ENCODE peak calls at places on chromosomes 7 and 10, in ten cellular contexts. One of them, this sample, is unnamed.

GRCh38 chr7:66330961-66331360 is 125.8 kb downstream of the TPST1 start:
- DNase-seq in AG20443: no peak
- DNase-seq in renal cortical epithelial cell: no peak
- DNase-seq in activated naive CD8-positive, alpha-beta T cell treated with anti-CD3 and anti-CD28 coated beads for 36 hours: no peak
- DNase-seq in HepG2: no peak
- DNase-seq in hypothalamus: no peak
- DNase-seq in heart left ventricle: peak
- DNase-seq in stimulated activated CD8-positive, alpha-beta memory T cell treated with anti-CD3 and anti-CD28 coated beads, Interleukin-7, amount 100 ng/mL, for 1 hour: no peak
- DNase-seq in EL: no peak
- DNase-seq in amniotic epithelial cell: peak
- DNase-seq in this sample: no peak

GRCh38 chr7:27168265-27168947 is 3.1 kb upstream of the HOXA9 start:
- DNase-seq in AG20443: peak
- DNase-seq in renal cortical epithelial cell: no peak
- DNase-seq in activated naive CD8-positive, alpha-beta T cell treated with anti-CD3 and anti-CD28 coated beads for 36 hours: no peak
- DNase-seq in HepG2: no peak
- DNase-seq in hypothalamus: no peak
- DNase-seq in heart left ventricle: no peak
- DNase-seq in stimulated activated CD8-positive, alpha-beta memory T cell treated with anti-CD3 and anti-CD28 coated beads, Interleukin-7, amount 100 ng/mL, for 1 hour: no peak
- DNase-seq in EL: peak
- DNase-seq in amniotic epithelial cell: no peak
- DNase-seq in this sample: no peak

GRCh38 chr10:105253843-105254242 is 612.8 kb downstream of the SORCS3 start:
- DNase-seq in AG20443: no peak
- DNase-seq in renal cortical epithelial cell: no peak
- DNase-seq in activated naive CD8-positive, alpha-beta T cell treated with anti-CD3 and anti-CD28 coated beads for 36 hours: no peak
- DNase-seq in HepG2: no peak
- DNase-seq in hypothalamus: no peak
- DNase-seq in heart left ventricle: no peak
- DNase-seq in stimulated activated CD8-positive, alpha-beta memory T cell treated with anti-CD3 and anti-CD28 coated beads, Interleukin-7, amount 100 ng/mL, for 1 hour: no peak
- DNase-seq in EL: no peak
- DNase-seq in amniotic epithelial cell: no peak
- DNase-seq in this sample: no peak

GRCh38 chr7:123533929-123534382 is 439 bp downstream of the IQUB start:
- DNase-seq in AG20443: no peak
- DNase-seq in renal cortical epithelial cell: no peak
- DNase-seq in activated naive CD8-positive, alpha-beta T cell treated with anti-CD3 and anti-CD28 coated beads for 36 hours: no peak
- DNase-seq in HepG2: no peak
- DNase-seq in hypothalamus: no peak
- DNase-seq in heart left ventricle: no peak
- DNase-seq in stimulated activated CD8-positive, alpha-beta memory T cell treated with anti-CD3 and anti-CD28 coated beads, Interleukin-7, amount 100 ng/mL, for 1 hour: no peak
- DNase-seq in EL: no peak
- DNase-seq in amniotic epithelial cell: no peak
- DNase-seq in this sample: no peak

GRCh38 chr10:111126073-111126472 is 49.2 kb downstream of the ADRA2A start:
- DNase-seq in AG20443: peak
- DNase-seq in renal cortical epithelial cell: peak
- DNase-seq in activated naive CD8-positive, alpha-beta T cell treated with anti-CD3 and anti-CD28 coated beads for 36 hours: no peak
- DNase-seq in HepG2: no peak
- DNase-seq in hypothalamus: no peak
- DNase-seq in heart left ventricle: no peak
- DNase-seq in stimulated activated CD8-positive, alpha-beta memory T cell treated with anti-CD3 and anti-CD28 coated beads, Interleukin-7, amount 100 ng/mL, for 1 hour: no peak
- DNase-seq in EL: peak
- DNase-seq in amniotic epithelial cell: peak
- DNase-seq in this sample: no peak

GRCh38 chr10:125141860-125142484 is 18.4 kb downstream of the CTBP2 start:
- DNase-seq in AG20443: no peak
- DNase-seq in renal cortical epithelial cell: no peak
- DNase-seq in activated naive CD8-positive, alpha-beta T cell treated with anti-CD3 and anti-CD28 coated beads for 36 hours: no peak
- DNase-seq in HepG2: no peak
- DNase-seq in hypothalamus: no peak
- DNase-seq in heart left ventricle: no peak
- DNase-seq in stimulated activated CD8-positive, alpha-beta memory T cell treated with anti-CD3 and anti-CD28 coated beads, Interleukin-7, amount 100 ng/mL, for 1 hour: no peak
- DNase-seq in EL: no peak
- DNase-seq in amniotic epithelial cell: no peak
- DNase-seq in this sample: no peak

GRCh38 chr10:5504146-5505072 is 5.0 kb upstream of the CALML5 start:
- DNase-seq in AG20443: no peak
- DNase-seq in renal cortical epithelial cell: no peak
- DNase-seq in activated naive CD8-positive, alpha-beta T cell treated with anti-CD3 and anti-CD28 coated beads for 36 hours: no peak
- DNase-seq in HepG2: no peak
- DNase-seq in hypothalamus: no peak
- DNase-seq in heart left ventricle: no peak
- DNase-seq in stimulated activated CD8-positive, alpha-beta memory T cell treated with anti-CD3 and anti-CD28 coated beads, Interleukin-7, amount 100 ng/mL, for 1 hour: no peak
- DNase-seq in EL: no peak
- DNase-seq in amniotic epithelial cell: no peak
- DNase-seq in this sample: no peak

GRCh38 chr7:100544949-100545635 is 6.1 kb downstream of the AGFG2 start:
- DNase-seq in AG20443: no peak
- DNase-seq in renal cortical epithelial cell: no peak
- DNase-seq in activated naive CD8-positive, alpha-beta T cell treated with anti-CD3 and anti-CD28 coated beads for 36 hours: no peak
- DNase-seq in HepG2: peak
- DNase-seq in hypothalamus: no peak
- DNase-seq in heart left ventricle: no peak
- DNase-seq in stimulated activated CD8-positive, alpha-beta memory T cell treated with anti-CD3 and anti-CD28 coated beads, Interleukin-7, amount 100 ng/mL, for 1 hour: no peak
- DNase-seq in EL: no peak
- DNase-seq in amniotic epithelial cell: peak
- DNase-seq in this sample: no peak

GRCh38 chr7:47253650-47254080 is 328.2 kb downstream of the TNS3 start:
- DNase-seq in AG20443: peak
- DNase-seq in renal cortical epithelial cell: peak
- DNase-seq in activated naive CD8-positive, alpha-beta T cell treated with anti-CD3 and anti-CD28 coated beads for 36 hours: no peak
- DNase-seq in HepG2: no peak
- DNase-seq in hypothalamus: no peak
- DNase-seq in heart left ventricle: peak
- DNase-seq in stimulated activated CD8-positive, alpha-beta memory T cell treated with anti-CD3 and anti-CD28 coated beads, Interleukin-7, amount 100 ng/mL, for 1 hour: no peak
- DNase-seq in EL: peak
- DNase-seq in amniotic epithelial cell: peak
- DNase-seq in this sample: peak

GRCh38 chr10:5905854-5906507 is 15.9 kb downstream of the FBH1 start:
- DNase-seq in AG20443: no peak
- DNase-seq in renal cortical epithelial cell: no peak
- DNase-seq in activated naive CD8-positive, alpha-beta T cell treated with anti-CD3 and anti-CD28 coated beads for 36 hours: no peak
- DNase-seq in HepG2: no peak
- DNase-seq in hypothalamus: no peak
- DNase-seq in heart left ventricle: peak
- DNase-seq in stimulated activated CD8-positive, alpha-beta memory T cell treated with anti-CD3 and anti-CD28 coated beads, Interleukin-7, amount 100 ng/mL, for 1 hour: no peak
- DNase-seq in EL: no peak
- DNase-seq in amniotic epithelial cell: no peak
- DNase-seq in this sample: no peak

GRCh38 chr10:125523347-125523746 is 159.6 kb downstream of the TEX36 start:
- DNase-seq in AG20443: no peak
- DNase-seq in renal cortical epithelial cell: no peak
- DNase-seq in activated naive CD8-positive, alpha-beta T cell treated with anti-CD3 and anti-CD28 coated beads for 36 hours: no peak
- DNase-seq in HepG2: no peak
- DNase-seq in hypothalamus: no peak
- DNase-seq in heart left ventricle: no peak
- DNase-seq in stimulated activated CD8-positive, alpha-beta memory T cell treated with anti-CD3 and anti-CD28 coated beads, Interleukin-7, amount 100 ng/mL, for 1 hour: no peak
- DNase-seq in EL: no peak
- DNase-seq in amniotic epithelial cell: no peak
- DNase-seq in this sample: no peak

GRCh38 chr7:135661311-135662122 is 797 bp upstream of the STMP1 start:
- DNase-seq in AG20443: no peak
- DNase-seq in renal cortical epithelial cell: no peak
- DNase-seq in activated naive CD8-positive, alpha-beta T cell treated with anti-CD3 and anti-CD28 coated beads for 36 hours: no peak
- DNase-seq in HepG2: peak
- DNase-seq in hypothalamus: no peak
- DNase-seq in heart left ventricle: no peak
- DNase-seq in stimulated activated CD8-positive, alpha-beta memory T cell treated with anti-CD3 and anti-CD28 coated beads, Interleukin-7, amount 100 ng/mL, for 1 hour: no peak
- DNase-seq in EL: no peak
- DNase-seq in amniotic epithelial cell: no peak
- DNase-seq in this sample: peak

GRCh38 chr10:130455791-130456190 is 319.6 kb downstream of the GLRX3 start:
- DNase-seq in AG20443: no peak
- DNase-seq in renal cortical epithelial cell: no peak
- DNase-seq in activated naive CD8-positive, alpha-beta T cell treated with anti-CD3 and anti-CD28 coated beads for 36 hours: no peak
- DNase-seq in HepG2: no peak
- DNase-seq in hypothalamus: no peak
- DNase-seq in heart left ventricle: no peak
- DNase-seq in stimulated activated CD8-positive, alpha-beta memory T cell treated with anti-CD3 and anti-CD28 coated beads, Interleukin-7, amount 100 ng/mL, for 1 hour: no peak
- DNase-seq in EL: no peak
- DNase-seq in amniotic epithelial cell: no peak
- DNase-seq in this sample: no peak

GRCh38 chr7:51187941-51188340 is 128.7 kb downstream of the COBL start:
- DNase-seq in AG20443: peak
- DNase-seq in renal cortical epithelial cell: no peak
- DNase-seq in activated naive CD8-positive, alpha-beta T cell treated with anti-CD3 and anti-CD28 coated beads for 36 hours: no peak
- DNase-seq in HepG2: no peak
- DNase-seq in hypothalamus: no peak
- DNase-seq in heart left ventricle: peak
- DNase-seq in stimulated activated CD8-positive, alpha-beta memory T cell treated with anti-CD3 and anti-CD28 coated beads, Interleukin-7, amount 100 ng/mL, for 1 hour: no peak
- DNase-seq in EL: no peak
- DNase-seq in amniotic epithelial cell: no peak
- DNase-seq in this sample: peak

GRCh38 chr7:117780832-117781231 is 92.4 kb downstream of the CTTNBP2 start:
- DNase-seq in AG20443: no peak
- DNase-seq in renal cortical epithelial cell: no peak
- DNase-seq in activated naive CD8-positive, alpha-beta T cell treated with anti-CD3 and anti-CD28 coated beads for 36 hours: no peak
- DNase-seq in HepG2: no peak
- DNase-seq in hypothalamus: no peak
- DNase-seq in heart left ventricle: no peak
- DNase-seq in stimulated activated CD8-positive, alpha-beta memory T cell treated with anti-CD3 and anti-CD28 coated beads, Interleukin-7, amount 100 ng/mL, for 1 hour: no peak
- DNase-seq in EL: no peak
- DNase-seq in amniotic epithelial cell: peak
- DNase-seq in this sample: no peak

GRCh38 chr10:101223274-101224059 is 5.8 kb downstream of the LBX1 start:
- DNase-seq in AG20443: no peak
- DNase-seq in renal cortical epithelial cell: no peak
- DNase-seq in activated naive CD8-positive, alpha-beta T cell treated with anti-CD3 and anti-CD28 coated beads for 36 hours: no peak
- DNase-seq in HepG2: no peak
- DNase-seq in hypothalamus: no peak
- DNase-seq in heart left ventricle: no peak
- DNase-seq in stimulated activated CD8-positive, alpha-beta memory T cell treated with anti-CD3 and anti-CD28 coated beads, Interleukin-7, amount 100 ng/mL, for 1 hour: no peak
- DNase-seq in EL: no peak
- DNase-seq in amniotic epithelial cell: no peak
- DNase-seq in this sample: no peak

GRCh38 chr10:72509206-72509799 is 116.6 kb downstream of the MICU1 start:
- DNase-seq in AG20443: no peak
- DNase-seq in renal cortical epithelial cell: peak
- DNase-seq in activated naive CD8-positive, alpha-beta T cell treated with anti-CD3 and anti-CD28 coated beads for 36 hours: no peak
- DNase-seq in HepG2: no peak
- DNase-seq in hypothalamus: no peak
- DNase-seq in heart left ventricle: no peak
- DNase-seq in stimulated activated CD8-positive, alpha-beta memory T cell treated with anti-CD3 and anti-CD28 coated beads, Interleukin-7, amount 100 ng/mL, for 1 hour: no peak
- DNase-seq in EL: no peak
- DNase-seq in amniotic epithelial cell: peak
- DNase-seq in this sample: no peak

GRCh38 chr7:7662527-7662926 is 22.0 kb downstream of the UMAD1 start:
- DNase-seq in AG20443: no peak
- DNase-seq in renal cortical epithelial cell: no peak
- DNase-seq in activated naive CD8-positive, alpha-beta T cell treated with anti-CD3 and anti-CD28 coated beads for 36 hours: no peak
- DNase-seq in HepG2: no peak
- DNase-seq in hypothalamus: no peak
- DNase-seq in heart left ventricle: no peak
- DNase-seq in stimulated activated CD8-positive, alpha-beta memory T cell treated with anti-CD3 and anti-CD28 coated beads, Interleukin-7, amount 100 ng/mL, for 1 hour: no peak
- DNase-seq in EL: no peak
- DNase-seq in amniotic epithelial cell: peak
- DNase-seq in this sample: no peak

GRCh38 chr7:137331378-137331777 is 12.2 kb downstream of the PTN start:
- DNase-seq in AG20443: peak
- DNase-seq in renal cortical epithelial cell: peak
- DNase-seq in activated naive CD8-positive, alpha-beta T cell treated with anti-CD3 and anti-CD28 coated beads for 36 hours: no peak
- DNase-seq in HepG2: no peak
- DNase-seq in hypothalamus: no peak
- DNase-seq in heart left ventricle: no peak
- DNase-seq in stimulated activated CD8-positive, alpha-beta memory T cell treated with anti-CD3 and anti-CD28 coated beads, Interleukin-7, amount 100 ng/mL, for 1 hour: no peak
- DNase-seq in EL: peak
- DNase-seq in amniotic epithelial cell: no peak
- DNase-seq in this sample: no peak

GRCh38 chr10:96276426-96276825 is 5.1 kb upstream of the BLNK start:
- DNase-seq in AG20443: no peak
- DNase-seq in renal cortical epithelial cell: no peak
- DNase-seq in activated naive CD8-positive, alpha-beta T cell treated with anti-CD3 and anti-CD28 coated beads for 36 hours: no peak
- DNase-seq in HepG2: no peak
- DNase-seq in hypothalamus: no peak
- DNase-seq in heart left ventricle: no peak
- DNase-seq in stimulated activated CD8-positive, alpha-beta memory T cell treated with anti-CD3 and anti-CD28 coated beads, Interleukin-7, amount 100 ng/mL, for 1 hour: no peak
- DNase-seq in EL: no peak
- DNase-seq in amniotic epithelial cell: no peak
- DNase-seq in this sample: no peak

GRCh38 chr10:17216217-17216900 is 11.7 kb upstream of the VIM start:
- DNase-seq in AG20443: peak
- DNase-seq in renal cortical epithelial cell: peak
- DNase-seq in activated naive CD8-positive, alpha-beta T cell treated with anti-CD3 and anti-CD28 coated beads for 36 hours: peak
- DNase-seq in HepG2: peak
- DNase-seq in hypothalamus: no peak
- DNase-seq in heart left ventricle: no peak
- DNase-seq in stimulated activated CD8-positive, alpha-beta memory T cell treated with anti-CD3 and anti-CD28 coated beads, Interleukin-7, amount 100 ng/mL, for 1 hour: no peak
- DNase-seq in EL: peak
- DNase-seq in amniotic epithelial cell: peak
- DNase-seq in this sample: no peak

GRCh38 chr10:48497965-48498770 is 106.7 kb downstream of the ARHGAP22 start:
- DNase-seq in AG20443: no peak
- DNase-seq in renal cortical epithelial cell: no peak
- DNase-seq in activated naive CD8-positive, alpha-beta T cell treated with anti-CD3 and anti-CD28 coated beads for 36 hours: no peak
- DNase-seq in HepG2: no peak
- DNase-seq in hypothalamus: no peak
- DNase-seq in heart left ventricle: no peak
- DNase-seq in stimulated activated CD8-positive, alpha-beta memory T cell treated with anti-CD3 and anti-CD28 coated beads, Interleukin-7, amount 100 ng/mL, for 1 hour: no peak
- DNase-seq in EL: no peak
- DNase-seq in amniotic epithelial cell: no peak
- DNase-seq in this sample: no peak

GRCh38 chr7:132480534-132480933 is 95.7 kb downstream of the PLXNA4 start:
- DNase-seq in AG20443: peak
- DNase-seq in renal cortical epithelial cell: no peak
- DNase-seq in activated naive CD8-positive, alpha-beta T cell treated with anti-CD3 and anti-CD28 coated beads for 36 hours: no peak
- DNase-seq in HepG2: no peak
- DNase-seq in hypothalamus: no peak
- DNase-seq in heart left ventricle: peak
- DNase-seq in stimulated activated CD8-positive, alpha-beta memory T cell treated with anti-CD3 and anti-CD28 coated beads, Interleukin-7, amount 100 ng/mL, for 1 hour: no peak
- DNase-seq in EL: no peak
- DNase-seq in amniotic epithelial cell: no peak
- DNase-seq in this sample: no peak

GRCh38 chr10:87925570-87925969 is 62.1 kb downstream of the PTEN start:
- DNase-seq in AG20443: no peak
- DNase-seq in renal cortical epithelial cell: peak
- DNase-seq in activated naive CD8-positive, alpha-beta T cell treated with anti-CD3 and anti-CD28 coated beads for 36 hours: no peak
- DNase-seq in HepG2: no peak
- DNase-seq in hypothalamus: no peak
- DNase-seq in heart left ventricle: no peak
- DNase-seq in stimulated activated CD8-positive, alpha-beta memory T cell treated with anti-CD3 and anti-CD28 coated beads, Interleukin-7, amount 100 ng/mL, for 1 hour: no peak
- DNase-seq in EL: peak
- DNase-seq in amniotic epithelial cell: peak
- DNase-seq in this sample: no peak

GRCh38 chr7:37494940-37495339 is 46.3 kb upstream of the ELMO1 start:
- DNase-seq in AG20443: no peak
- DNase-seq in renal cortical epithelial cell: no peak
- DNase-seq in activated naive CD8-positive, alpha-beta T cell treated with anti-CD3 and anti-CD28 coated beads for 36 hours: no peak
- DNase-seq in HepG2: no peak
- DNase-seq in hypothalamus: no peak
- DNase-seq in heart left ventricle: no peak
- DNase-seq in stimulated activated CD8-positive, alpha-beta memory T cell treated with anti-CD3 and anti-CD28 coated beads, Interleukin-7, amount 100 ng/mL, for 1 hour: no peak
- DNase-seq in EL: no peak
- DNase-seq in amniotic epithelial cell: no peak
- DNase-seq in this sample: no peak

GRCh38 chr10:91219371-91220193 is 881 bp upstream of the PCGF5 start:
- DNase-seq in AG20443: no peak
- DNase-seq in renal cortical epithelial cell: no peak
- DNase-seq in activated naive CD8-positive, alpha-beta T cell treated with anti-CD3 and anti-CD28 coated beads for 36 hours: no peak
- DNase-seq in HepG2: peak
- DNase-seq in hypothalamus: no peak
- DNase-seq in heart left ventricle: no peak
- DNase-seq in stimulated activated CD8-positive, alpha-beta memory T cell treated with anti-CD3 and anti-CD28 coated beads, Interleukin-7, amount 100 ng/mL, for 1 hour: no peak
- DNase-seq in EL: no peak
- DNase-seq in amniotic epithelial cell: peak
- DNase-seq in this sample: peak

GRCh38 chr7:45721949-45722598 is 147.9 kb downstream of the ADCY1 start:
- DNase-seq in AG20443: no peak
- DNase-seq in renal cortical epithelial cell: no peak
- DNase-seq in activated naive CD8-positive, alpha-beta T cell treated with anti-CD3 and anti-CD28 coated beads for 36 hours: no peak
- DNase-seq in HepG2: no peak
- DNase-seq in hypothalamus: no peak
- DNase-seq in heart left ventricle: no peak
- DNase-seq in stimulated activated CD8-positive, alpha-beta memory T cell treated with anti-CD3 and anti-CD28 coated beads, Interleukin-7, amount 100 ng/mL, for 1 hour: no peak
- DNase-seq in EL: no peak
- DNase-seq in amniotic epithelial cell: no peak
- DNase-seq in this sample: no peak

GRCh38 chr10:79063071-79063491 is 5.7 kb upstream of the ZMIZ1 start:
- DNase-seq in AG20443: no peak
- DNase-seq in renal cortical epithelial cell: no peak
- DNase-seq in activated naive CD8-positive, alpha-beta T cell treated with anti-CD3 and anti-CD28 coated beads for 36 hours: no peak
- DNase-seq in HepG2: no peak
- DNase-seq in hypothalamus: no peak
- DNase-seq in heart left ventricle: no peak
- DNase-seq in stimulated activated CD8-positive, alpha-beta memory T cell treated with anti-CD3 and anti-CD28 coated beads, Interleukin-7, amount 100 ng/mL, for 1 hour: no peak
- DNase-seq in EL: no peak
- DNase-seq in amniotic epithelial cell: no peak
- DNase-seq in this sample: no peak

This sample was measured in HuH-7.